ENCODE peak calls at places on chromosomes 1 and 21, in four cellular contexts. Q is uterus, T is heart right ventricle, R is AG04450. X is an unnamed sample. For H3K9me3, the result is how much of the 10 kb centered on the place peaks cover.

GRCh38 chr1:206684003-206684402 is 702 bp upstream of the MAPKAPK2 start:
- DNase-seq in T (no peak), Q (no peak), R (no peak), X (no peak)

GRCh38 chr1:36571106-36571505 is 88.4 kb upstream of the CSF3R start:
- DNase-seq in R (no peak), Q (no peak), T (no peak), X (no peak)

GRCh38 chr1:162913345-162913744 is 52.4 kb upstream of the CCDC190 start:
- DNase-seq in T (no peak), Q (no peak), R (no peak), X (no peak)

GRCh38 chr1:57879700-57880099 is 455.8 kb upstream of the DAB1 start:
- DNase-seq in Q (no peak), T (no peak), R (no peak), X (no peak)

GRCh38 chr1:46487818-46488218 is 1.8 kb upstream of the DMBX1 start:
- DNase-seq in Q (no peak), T (no peak), R (no peak), X (no peak)

GRCh38 chr1:229717774-229718173 is 91.7 kb downstream of the URB2 start:
- DNase-seq in R (no peak), Q (no peak), T (no peak), X (peak)

GRCh38 chr1:22311461-22311860 is 140.2 kb upstream of the ZBTB40 start:
- DNase-seq in R (no peak), T (no peak), Q (no peak), X (no peak)

GRCh38 chr1:28927442-28928305 is 13.3 kb downstream of the EPB41 start:
- DNase-seq in Q (no peak), R (no peak), T (no peak), X (no peak)

GRCh38 chr1:33653226-33653625 is 180.8 kb downstream of the ZSCAN20 start:
- DNase-seq in R (no peak), Q (no peak), T (no peak), X (peak)

GRCh38 chr21:18840239-18840638 is 436.7 kb upstream of the TMPRSS15 start:
- DNase-seq in T (no peak), Q (no peak), R (no peak), X (no peak)

GRCh38 chr1:31189696-31190674 is 49.7 kb downstream of the NKAIN1 start:
- DNase-seq in Q (no peak), T (no peak), R (no peak), X (no peak)

GRCh38 chr1:50266509-50266908 is 156.7 kb downstream of the DMRTA2 start:
- DNase-seq in Q (peak), R (no peak), T (no peak), X (no peak)

GRCh38 chr1:177423083-177423482 is 252.3 kb downstream of the BRINP2 start:
- DNase-seq in Q (no peak), T (no peak), R (no peak), X (no peak)

GRCh38 chr1:162855461-162856150 is 5.4 kb downstream of the CCDC190 start:
- DNase-seq in R (no peak), T (no peak), Q (no peak), X (no peak)

GRCh38 chr1:23957096-23957495 is 2.5 kb upstream of the PNRC2 start:
- DNase-seq in Q (no peak), R (no peak), T (peak), X (no peak)

DNA sequence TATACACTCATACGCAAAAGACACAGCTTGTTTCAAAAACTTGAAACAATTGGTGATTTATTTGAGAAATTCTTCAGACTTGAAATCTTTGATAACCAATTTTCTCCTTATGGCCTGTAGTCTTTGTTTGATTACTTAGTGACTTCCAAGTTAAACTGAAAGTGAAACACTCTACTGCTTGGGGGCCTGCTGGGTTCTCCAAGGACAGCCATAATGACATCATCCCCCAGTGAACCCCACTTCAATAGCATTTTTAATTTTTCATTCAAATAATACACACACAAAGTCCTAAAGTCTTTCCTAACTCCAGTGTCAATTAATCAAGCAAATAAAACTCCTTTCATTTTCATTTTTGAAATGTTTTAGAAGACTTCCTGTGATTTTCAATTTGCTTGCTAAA is 59.2 kb downstream of the KRTAP19-8 start:
- DNase-seq in Q (no peak), R (no peak), T (no peak), X (no peak)
- H3K9me3 ChIP-seq in Q (under half), R (under half), T (under half), X (under half)

GRCh38 chr1:92310185-92310597 is 11.3 kb downstream of the RPAP2 start:
- DNase-seq in R (no peak), Q (no peak), T (no peak), X (no peak)
- TF ChIP-seq CTCF in R (peak), Q (peak), T (peak), X (peak)

GRCh38 chr1:93565496-93566221 is 116.0 kb downstream of the BCAR3 start:
- DNase-seq in Q (no peak), R (peak), T (no peak), X (no peak)
- H3K9me3 ChIP-seq in Q (under half), R (under half), T (under half), X (under half)

GRCh38 chr1:237542525-237543418 is 347.9 kb downstream of the ZP4 start:
- DNase-seq in R (no peak), T (no peak), Q (no peak), X (no peak)
- TF ChIP-seq CTCF in R (no peak), T (no peak), Q (no peak), X (no peak)

GRCh38 chr21:39595465-39595864 is 17.3 kb upstream of the B3GALT5 start:
- DNase-seq in Q (no peak), T (no peak), R (no peak), X (no peak)
- H3K9me3 ChIP-seq in Q (under half), T (under half), R (under half), X (under half)

DNA sequence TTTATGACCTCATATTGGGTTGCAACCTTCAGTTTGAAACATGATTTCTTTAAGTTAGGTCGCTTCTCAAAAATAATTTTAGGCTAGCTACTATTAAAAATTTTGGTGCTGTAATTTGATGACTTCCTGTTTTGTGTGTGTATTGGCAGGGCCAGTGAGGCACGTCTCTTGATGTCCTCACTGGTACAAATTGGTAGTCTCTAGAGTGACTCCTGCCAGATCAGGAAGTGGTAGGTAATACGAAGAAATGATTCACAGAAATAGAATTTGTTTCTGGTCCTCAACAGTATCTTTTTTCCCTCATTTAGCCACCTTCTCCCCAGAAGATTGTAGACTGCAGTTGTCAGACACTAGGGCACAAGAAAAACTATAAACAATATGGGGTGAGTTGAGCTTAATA is 120.9 kb upstream of the KIAA1614 start:
- DNase-seq in R (no peak), T (no peak), Q (no peak), X (no peak)
- TF ChIP-seq CTCF in R (no peak), T (no peak), Q (no peak), X (no peak)

X was measured in pancreas.